ENCODE peak calls at places on chromosomes 13 and 19, in seven cellular contexts. D, G, Q, S, A, H and T are unnamed samples.

GRCh38 chr19:51680474-51680873 is 12.7 kb upstream of the SPACA6 start:
- DNase-seq in A (no peak), D (no peak), S (no peak), H (no peak), Q (no peak), G (no peak), T (no peak)

GRCh38 chr13:42420304-42420703 is 148.4 kb downstream of the AKAP11 start:
- DNase-seq in D (no peak), G (no peak), H (peak; percentile 24), Q (no peak), A (no peak), S (no peak), T (no peak)

GRCh38 chr13:111861766-111862366 is 205.1 kb upstream of the SOX1 start:
- DNase-seq in Q (no peak), D (no peak), S (no peak), A (no peak), G (no peak), H (no peak), T (no peak)

GRCh38 chr19:46551175-46551574 is 50.0 kb upstream of the CALM3 start:
- DNase-seq in D (no peak), H (no peak), S (no peak), A (no peak), Q (no peak), G (no peak), T (no peak)

GRCh38 chr19:35059006-35059798 is 17.7 kb downstream of the HPN start:
- DNase-seq in S (no peak), H (no peak), A (no peak), G (no peak), Q (no peak), D (no peak), T (no peak)

GRCh38 chr19:4061178-4061682 is 5.5 kb downstream of the ZBTB7A start:
- DNase-seq in Q (peak; percentile 48), D (peak; percentile 94), G (no peak), H (no peak), A (no peak), S (peak; percentile 48), T (no peak)

GRCh38 chr19:15115080-15115479 is 7.9 kb downstream of the SYDE1 start:
- DNase-seq in D (no peak), H (no peak), Q (no peak), S (no peak), A (no peak), G (no peak), T (no peak)

GRCh38 chr13:80654638-80655249 is 313.8 kb upstream of the SPRY2 start:
- DNase-seq in H (no peak), G (no peak), Q (no peak), S (no peak), D (peak; percentile 21), A (no peak), T (no peak)

GRCh38 chr13:106523566-106523965 is 11.9 kb downstream of the EFNB2 start:
- DNase-seq in H (no peak), A (no peak), G (no peak), S (peak; percentile 74), Q (no peak), D (no peak), T (no peak)

GRCh38 chr13:114325729-114326128 is 11.4 kb downstream of the CHAMP1 start:
- DNase-seq in H (no peak), S (no peak), A (no peak), D (no peak), Q (no peak), G (no peak), T (no peak)

GRCh38 chr13:100333141-100333540 is 244.2 kb downstream of the PCCA start:
- DNase-seq in Q (no peak), S (no peak), A (peak; percentile 83), H (no peak), D (no peak), G (no peak), T (no peak)

GRCh38 chr19:4369109-4369887 is 25.9 kb downstream of the MPND start:
- DNase-seq in D (peak; percentile 84), A (no peak), S (peak; percentile 80), Q (peak; percentile 41), H (no peak), G (peak; percentile 61), T (no peak)

GRCh38 chr13:75704942-75705320 is 68.8 kb downstream of the LMO7 start:
- DNase-seq in Q (peak; percentile 90), S (peak; percentile 92), A (no peak), G (no peak), H (no peak), D (peak; percentile 87), T (no peak)